ENCODE peak calls at places on chromosomes 16 and 17, in nine cellular contexts. A, L, Q, I, J, R, P, V and Y are unnamed samples.

GRCh38 chr17:37261286-37261685 is 114.5 kb upstream of the C17orf78 start:
- DNase-seq in A (no peak), L (peak; percentile 21), Q (no peak), I (peak; percentile 38), J (no peak), R (no peak), P (no peak), V (no peak), Y (peak; percentile 5)

GRCh38 chr17:3527468-3527867 is 30.1 kb downstream of the TRPV3 start:
- DNase-seq in A (no peak), L (no peak), Q (no peak), I (no peak), J (no peak), R (no peak), P (no peak), V (no peak), Y (no peak)

GRCh38 chr17:69060835-69061234 is at the start of gene ABCA9:
- DNase-seq in A (no peak), L (peak; percentile 73), Q (no peak), I (peak; percentile 96), J (no peak), R (no peak), P (no peak), V (no peak), Y (peak; percentile 74)

GRCh38 chr17:72430611-72431432 is 310.0 kb downstream of the SOX9 start:
- DNase-seq in A (no peak), L (no peak), Q (no peak), I (no peak), J (no peak), R (no peak), P (no peak), V (no peak), Y (no peak)

GRCh38 chr16:81416749-81417148 is 27.9 kb upstream of the CMIP start:
- DNase-seq in A (no peak), L (no peak), Q (no peak), I (no peak), J (no peak), R (no peak), P (no peak), V (no peak), Y (no peak)

GRCh38 chr17:37233001-37233400 is 142.8 kb upstream of the C17orf78 start:
- DNase-seq in A (no peak), L (no peak), Q (no peak), I (no peak), J (no peak), R (no peak), P (no peak), V (no peak), Y (no peak)

GRCh38 chr16:88722784-88723506 is 16.6 kb downstream of the CTU2 start:
- DNase-seq in A (no peak), L (no peak), Q (no peak), I (no peak), J (no peak), R (no peak), P (no peak), V (no peak), Y (no peak)

GRCh38 chr17:68344701-68345136 is 53.4 kb downstream of the ARSG start:
- DNase-seq in A (no peak), L (no peak), Q (no peak), I (peak; percentile 41), J (peak; percentile 29), R (no peak), P (peak; percentile 8), V (peak; percentile 29), Y (no peak)

GRCh38 chr16:13553453-13553985 is 366.4 kb upstream of the ERCC4 start:
- DNase-seq in A (no peak), L (no peak), Q (no peak), I (no peak), J (no peak), R (no peak), P (no peak), V (no peak), Y (no peak)

GRCh38 chr17:82153745-82154375 is 55.8 kb upstream of the FASN start:
- DNase-seq in A (peak; percentile 86), L (peak; percentile 90), Q (peak; percentile 71), I (peak; percentile 77), J (peak; percentile 72), R (peak; percentile 19), P (peak; percentile 69), V (peak; percentile 72), Y (peak; percentile 85)

GRCh38 chr16:25812215-25812614 is 120.5 kb downstream of the HS3ST4 start:
- DNase-seq in A (no peak), L (no peak), Q (no peak), I (no peak), J (no peak), R (no peak), P (no peak), V (no peak), Y (no peak)

GRCh38 chr16:19179890-19180490 is 11.9 kb downstream of the SYT17 start:
- DNase-seq in A (peak; percentile 56), L (peak; percentile 69), Q (no peak), I (peak; percentile 52), J (no peak), R (no peak), P (no peak), V (no peak), Y (peak; percentile 72)

GRCh38 chr17:53749178-53749577 is 73.5 kb upstream of the KIF2B start:
- DNase-seq in A (peak; percentile 24), L (peak; percentile 2), Q (no peak), I (peak; percentile 3), J (no peak), R (no peak), P (no peak), V (no peak), Y (no peak)

GRCh38 chr17:69218986-69219385 is 9.6 kb downstream of the ABCA10 start:
- DNase-seq in A (no peak), L (no peak), Q (no peak), I (no peak), J (no peak), R (no peak), P (no peak), V (no peak), Y (no peak)

GRCh38 chr17:30336369-30337171 is 2.7 kb upstream of the TMIGD1 start:
- DNase-seq in A (peak; percentile 44), L (peak; percentile 28), Q (no peak), I (peak; percentile 66), J (peak; percentile 17), R (peak; percentile 46), P (peak; percentile 35), V (peak; percentile 44), Y (peak; percentile 69)

GRCh38 chr17:81329279-81329926 is 34.3 kb upstream of the SLC38A10 start:
- DNase-seq in A (peak; percentile 97), L (peak; percentile 95), Q (no peak), I (peak; percentile 78), J (no peak), R (no peak), P (no peak), V (no peak), Y (peak; percentile 79)

GRCh38 chr17:74390680-74391653 is 23.7 kb downstream of the GPR142 start:
- DNase-seq in A (no peak), L (no peak), Q (no peak), I (no peak), J (no peak), R (no peak), P (no peak), V (no peak), Y (no peak)

GRCh38 chr17:14205992-14206461 is 30.6 kb downstream of the CDRT15 start:
- DNase-seq in A (no peak), L (no peak), Q (no peak), I (no peak), J (peak; percentile 26), R (no peak), P (peak; percentile 62), V (peak; percentile 48), Y (no peak)

GRCh38 chr16:19153876-19154275 is 14.2 kb upstream of the SYT17 start:
- DNase-seq in A (peak; percentile 40), L (no peak), Q (no peak), I (no peak), J (no peak), R (no peak), P (no peak), V (no peak), Y (no peak)

GRCh38 chr17:57401556-57402488 is 145.5 kb downstream of the MSI2 start:
- DNase-seq in A (peak; percentile 46), L (no peak), Q (no peak), I (no peak), J (no peak), R (no peak), P (no peak), V (no peak), Y (no peak)

GRCh38 chr17:65537845-65538678 is 23.4 kb downstream of the AXIN2 start:
- DNase-seq in A (no peak), L (peak; percentile 99), Q (no peak), I (no peak), J (peak; percentile 39), R (no peak), P (peak; percentile 43), V (peak; percentile 45), Y (no peak)

GRCh38 chr17:32870969-32871368 is 6.0 kb downstream of the MYO1D start:
- DNase-seq in A (no peak), L (peak; percentile 63), Q (no peak), I (no peak), J (no peak), R (no peak), P (no peak), V (no peak), Y (no peak)

GRCh38 chr17:40813804-40814203 is 8.6 kb downstream of the KRT10 start:
- DNase-seq in A (no peak), L (no peak), Q (no peak), I (no peak), J (no peak), R (no peak), P (no peak), V (no peak), Y (no peak)

GRCh38 chr17:82016875-82017459 is 5.7 kb downstream of the CENPX start:
- DNase-seq in A (no peak), L (no peak), Q (no peak), I (no peak), J (no peak), R (no peak), P (no peak), V (no peak), Y (no peak)

GRCh38 chr17:81903415-81903831 is 1.4 kb downstream of the NPB start:
- DNase-seq in A (no peak), L (no peak), Q (no peak), I (no peak), J (no peak), R (no peak), P (no peak), V (no peak), Y (no peak)

GRCh38 chr16:85642762-85643281 is 29.7 kb downstream of the GSE1 start:
- DNase-seq in A (no peak), L (no peak), Q (no peak), I (no peak), J (no peak), R (no peak), P (no peak), V (no peak), Y (no peak)

GRCh38 chr17:34300652-34301390 is 15.3 kb downstream of the CCL11 start:
- DNase-seq in A (no peak), L (peak; percentile 64), Q (no peak), I (peak; percentile 47), J (no peak), R (no peak), P (no peak), V (no peak), Y (peak; percentile 27)

GRCh38 chr17:40548982-40549680 is 16.1 kb downstream of the CCR7 start:
- DNase-seq in A (peak; percentile 67), L (no peak), Q (no peak), I (peak; percentile 90), J (no peak), R (peak; percentile 69), P (no peak), V (no peak), Y (peak; percentile 83)

GRCh38 chr17:77746391-77746790 is 212.1 kb upstream of the TNRC6C start:
- DNase-seq in A (no peak), L (no peak), Q (no peak), I (no peak), J (no peak), R (no peak), P (no peak), V (no peak), Y (no peak)

GRCh38 chr17:75151893-75152292 is 2.4 kb downstream of the JPT1 start:
- DNase-seq in A (no peak), L (no peak), Q (no peak), I (peak; percentile 9), J (no peak), R (no peak), P (no peak), V (no peak), Y (peak; percentile 21)